ENCODE peak calls at places on chromosome 2, in six cellular contexts. P is H1, J is K562, X is GM12878, C is SK-N-SH, A is HepG2. B is an unnamed sample.

GRCh38 chr2:199875400-199875799 is 24.4 kb upstream of the FTCDNL1 start:
- DNase-seq in P (no peak), J (no peak), X (no peak), C (no peak), A (no peak), B (no peak)

GRCh38 chr2:234304945-234305344 is 191.9 kb downstream of the ARL4C start:
- DNase-seq in P (peak), J (no peak), X (no peak), C (no peak), A (no peak), B (no peak)

GRCh38 chr2:174263989-174264388 is 15.7 kb upstream of the OLA1 start:
- DNase-seq in P (no peak), J (no peak), X (no peak), C (no peak), A (peak), B (no peak)

GRCh38 chr2:27370816-27371620 is 602 bp downstream of the SNX17 start:
- DNase-seq in P (no peak), J (peak), X (peak), C (peak), A (no peak), B (peak)

GRCh38 chr2:173574713-173575112 is 220.0 kb downstream of the CDCA7 start:
- DNase-seq in P (no peak), J (no peak), X (no peak), C (no peak), A (no peak), B (no peak)

GRCh38 chr2:8681786-8682692 is at the start of gene ID2:
- DNase-seq in P (peak), J (peak), X (peak), C (peak), A (peak), B (peak)

GRCh38 chr2:69948032-69948962 is 13.1 kb downstream of the ASPRV1 start:
- DNase-seq in P (no peak), J (peak), X (no peak), C (peak), A (no peak), B (no peak)

GRCh38 chr2:7692657-7693161 is 775.5 kb downstream of the RNF144A start:
- DNase-seq in P (no peak), J (no peak), X (no peak), C (no peak), A (no peak), B (no peak)

GRCh38 chr2:196335238-196335637 is 163.9 kb upstream of the STK17B start:
- DNase-seq in P (peak), J (no peak), X (no peak), C (no peak), A (no peak), B (no peak)

GRCh38 chr2:143835481-143835880 is 684.4 kb downstream of the ZEB2 start:
- DNase-seq in P (no peak), J (no peak), X (no peak), C (no peak), A (no peak), B (no peak)

GRCh38 chr2:178767099-178768060 is 39.8 kb downstream of the TTN start:
- DNase-seq in P (no peak), J (no peak), X (no peak), C (no peak), A (no peak), B (no peak)

GRCh38 chr2:80256396-80257167 is 48.0 kb downstream of the LRRTM1 start:
- DNase-seq in P (no peak), J (peak), X (no peak), C (peak), A (peak), B (peak)

GRCh38 chr2:235498556-235499305 is 4.9 kb downstream of the AGAP1 start:
- DNase-seq in P (no peak), J (no peak), X (no peak), C (peak), A (no peak), B (no peak)

GRCh38 chr2:157876771-157877108 is 610 bp upstream of the ACVR1 start:
- DNase-seq in P (no peak), J (no peak), X (no peak), C (no peak), A (no peak), B (no peak)

GRCh38 chr2:103788875-103789715 is 1027.3 kb downstream of the TMEM182 start:
- DNase-seq in P (no peak), J (no peak), X (no peak), C (no peak), A (peak), B (no peak)

GRCh38 chr2:104504331-104505073 is 349.4 kb upstream of the POU3F3 start:
- DNase-seq in P (no peak), J (no peak), X (no peak), C (no peak), A (no peak), B (no peak)

GRCh38 chr2:158191076-158191566 is 89.4 kb downstream of the UPP2 start:
- DNase-seq in P (no peak), J (no peak), X (peak), C (no peak), A (peak), B (no peak)

GRCh38 chr2:61268249-61268648 is 106.3 kb downstream of the C2orf74 start:
- DNase-seq in P (no peak), J (no peak), X (no peak), C (no peak), A (no peak), B (no peak)

GRCh38 chr2:56077352-56077915 is 106.4 kb upstream of the CCDC85A start:
- DNase-seq in P (peak), J (peak), X (no peak), C (peak), A (peak), B (no peak)

GRCh38 chr2:147663153-147663961 is 181.5 kb upstream of the ACVR2A start:
- DNase-seq in P (no peak), J (no peak), X (peak), C (no peak), A (no peak), B (no peak)

GRCh38 chr2:119218478-119219064 is 5.1 kb upstream of the STEAP3 start:
- DNase-seq in P (no peak), J (peak), X (no peak), C (no peak), A (peak), B (no peak)

GRCh38 chr2:184769038-184769437 is 170.7 kb downstream of the ZNF804A start:
- DNase-seq in P (no peak), J (no peak), X (no peak), C (no peak), A (no peak), B (no peak)

GRCh38 chr2:96195410-96196071 is 13.1 kb downstream of the STARD7 start:
- DNase-seq in P (no peak), J (no peak), X (no peak), C (no peak), A (peak), B (no peak)

GRCh38 chr2:136490100-136490499 is 275.2 kb upstream of the THSD7B start:
- DNase-seq in P (no peak), J (no peak), X (no peak), C (no peak), A (no peak), B (no peak)

GRCh38 chr2:206225435-206226232 is 48.8 kb upstream of the ZDBF2 start:
- DNase-seq in P (no peak), J (no peak), X (peak), C (no peak), A (no peak), B (no peak)

GRCh38 chr2:169073972-169074751 is 4.8 kb downstream of the DHRS9 start:
- DNase-seq in P (no peak), J (no peak), X (no peak), C (no peak), A (no peak), B (no peak)

GRCh38 chr2:180739070-180739469 is 241.3 kb upstream of the UBE2E3 start:
- DNase-seq in P (no peak), J (no peak), X (no peak), C (peak), A (no peak), B (no peak)

GRCh38 chr2:3290655-3291054 is 87.0 kb downstream of the EIPR1 start:
- DNase-seq in P (no peak), J (no peak), X (no peak), C (peak), A (no peak), B (no peak)

GRCh38 chr2:32064021-32064678 is 794 bp downstream of the SPAST start:
- DNase-seq in P (no peak), J (peak), X (no peak), C (peak), A (no peak), B (peak)

GRCh38 chr2:195445639-195446038 is 211.4 kb upstream of the SLC39A10 start:
- DNase-seq in P (no peak), J (no peak), X (no peak), C (no peak), A (no peak), B (no peak)

GRCh38 chr2:158998486-158999248 is 30.2 kb downstream of the TANC1 start:
- DNase-seq in P (no peak), J (no peak), X (no peak), C (no peak), A (peak), B (no peak)

GRCh38 chr2:157789933-157790511 is 86.1 kb downstream of the ACVR1 start:
- DNase-seq in P (no peak), J (no peak), X (no peak), C (no peak), A (no peak), B (no peak)

GRCh38 chr2:186822323-186822722 is 26.6 kb downstream of the ZSWIM2 start:
- DNase-seq in P (no peak), J (no peak), X (no peak), C (no peak), A (no peak), B (no peak)

GRCh38 chr2:3631161-3631850 is 26.7 kb upstream of the ALLC start:
- DNase-seq in P (no peak), J (no peak), X (no peak), C (no peak), A (no peak), B (no peak)

GRCh38 chr2:185583058-185583816 is 155.4 kb upstream of the FSIP2 start:
- DNase-seq in P (peak), J (no peak), X (no peak), C (no peak), A (peak), B (no peak)

GRCh38 chr2:177265386-177265690 is 811 bp upstream of the NFE2L2 start:
- DNase-seq in P (no peak), J (no peak), X (no peak), C (no peak), A (no peak), B (no peak)
- TF ChIP-seq GABPA in P (no peak), J (no peak), X (no peak), C (no peak), A (no peak), B (no peak)

GRCh38 chr2:100988630-100989417 is 13.3 kb upstream of the RPL31 start:
- DNase-seq in P (no peak), J (no peak), X (no peak), C (no peak), A (no peak), B (no peak)
- TF ChIP-seq CTCF in P (no peak), J (no peak), X (no peak), C (no peak), A (no peak), B (no peak)

GRCh38 chr2:38613849-38614213 is 11.1 kb upstream of the HNRNPLL start:
- DNase-seq in P (no peak), J (no peak), X (no peak), C (no peak), A (no peak), B (no peak)
- H3K27ac ChIP-seq in P (no peak), J (peak), X (no peak), C (no peak), A (no peak), B (peak)

GRCh38 chr2:18752022-18752493 is 162.7 kb upstream of the NT5C1B start:
- DNase-seq in P (no peak), J (no peak), X (no peak), C (no peak), A (peak), B (no peak)
- TF ChIP-seq GABPA in P (no peak), J (no peak), X (no peak), C (no peak), A (no peak), B (no peak)

GRCh38 chr2:58186501-58186900 is 54.6 kb downstream of the FANCL start:
- DNase-seq in P (no peak), J (no peak), X (no peak), C (no peak), A (no peak), B (no peak)
- TF ChIP-seq CTCF in P (no peak), J (no peak), X (no peak), C (no peak), A (no peak), B (no peak)

GRCh38 chr2:226657340-226658053 is 142.1 kb downstream of the IRS1 start:
- DNase-seq in P (no peak), J (no peak), X (no peak), C (no peak), A (peak), B (no peak)

GRCh38 chr2:226660524-226660923 is 139.1 kb downstream of the IRS1 start:
- DNase-seq in P (no peak), J (no peak), X (no peak), C (no peak), A (no peak), B (no peak)

GRCh38 chr2:226660124-226660523 is 139.5 kb downstream of the IRS1 start:
- DNase-seq in P (no peak), J (no peak), X (no peak), C (no peak), A (no peak), B (no peak)

GRCh38 chr2:226658555-226658954 is 141.1 kb downstream of the IRS1 start:
- DNase-seq in P (no peak), J (no peak), X (no peak), C (no peak), A (no peak), B (no peak)

GRCh38 chr2:226659416-226659815 is 140.2 kb downstream of the IRS1 start:
- DNase-seq in P (no peak), J (no peak), X (no peak), C (no peak), A (no peak), B (no peak)
- H3K27ac ChIP-seq in P (no peak), J (no peak), X (no peak), C (no peak), A (no peak), B (no peak)

DNA sequence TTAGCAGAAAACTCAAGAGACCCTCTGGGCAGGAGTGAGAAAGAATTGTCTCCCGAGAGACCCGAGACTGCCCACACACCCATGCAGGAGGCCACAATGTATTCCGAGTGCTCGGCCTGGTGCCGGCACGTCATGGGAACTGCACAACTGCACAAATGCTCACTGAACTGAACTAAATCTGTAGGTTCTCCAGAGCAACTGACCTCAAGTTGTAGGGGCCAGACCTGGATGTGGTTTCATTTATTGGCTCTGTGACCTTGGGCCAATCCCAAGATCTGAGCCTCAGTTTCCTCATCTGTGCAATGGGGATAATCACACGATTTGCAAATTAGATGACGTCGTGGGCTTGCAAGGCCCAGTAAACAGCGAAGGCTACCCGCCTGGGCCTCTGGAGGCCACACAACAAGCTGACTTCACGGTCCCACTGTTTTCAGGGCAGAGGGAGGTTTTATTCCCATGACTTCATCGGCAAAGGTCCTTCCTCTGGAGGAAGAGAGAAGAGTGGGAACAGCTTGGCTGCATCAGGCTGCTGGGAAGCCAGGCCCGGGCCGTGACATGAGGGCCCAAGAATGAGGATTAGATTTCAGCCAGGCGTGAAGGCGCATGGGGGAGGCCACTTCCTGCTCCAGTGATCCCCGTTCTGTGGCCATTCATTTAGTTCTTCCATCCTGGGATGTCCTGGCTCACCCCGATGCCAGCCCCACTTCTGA is 3.6 kb upstream of the ERFE start:
- DNase-seq in P (no peak), J (no peak), X (no peak), C (no peak), A (no peak), B (no peak)
- TF ChIP-seq GABPA in P (no peak), J (no peak), X (no peak), C (no peak), A (no peak), B (no peak)

DNA sequence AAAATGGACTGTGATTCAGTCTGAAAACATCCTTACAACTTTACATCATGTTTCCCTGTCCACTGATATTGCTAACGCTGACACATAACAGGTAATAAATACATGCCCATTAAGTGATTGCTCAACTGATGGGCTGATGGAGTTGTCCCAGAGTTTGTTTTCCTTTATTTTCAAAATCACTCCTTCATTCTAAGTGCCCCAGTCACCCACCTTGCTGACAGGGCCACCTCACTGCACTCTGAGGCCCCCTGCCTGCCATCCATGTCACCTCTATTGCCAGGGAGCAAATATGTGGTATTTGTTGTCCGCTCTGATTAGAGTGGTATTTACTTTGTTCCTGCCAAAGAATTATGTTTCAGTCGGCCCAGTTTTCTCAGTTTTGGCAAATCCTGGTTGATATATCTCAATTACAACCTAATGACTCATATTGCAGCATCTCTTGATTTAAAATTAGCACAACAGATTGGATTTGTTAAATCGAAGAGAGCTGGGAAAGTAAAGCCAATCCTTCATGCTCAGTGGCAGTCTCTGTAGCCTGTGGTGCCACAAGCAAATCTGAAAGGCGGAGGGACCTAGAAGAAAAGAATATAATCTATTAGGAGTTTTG is 105.1 kb downstream of the RDH14 start:
- DNase-seq in P (no peak), J (no peak), X (no peak), C (peak), A (peak), B (no peak)
- TF ChIP-seq CTCF in P (peak), J (no peak), X (no peak), C (peak), A (peak), B (no peak)

GRCh38 chr2:105868060-105868459 is 123.3 kb downstream of the NCK2 start:
- DNase-seq in P (no peak), J (no peak), X (no peak), C (no peak), A (no peak), B (no peak)
- H3K27ac ChIP-seq in P (no peak), J (no peak), X (no peak), C (no peak), A (no peak), B (peak)

DNA sequence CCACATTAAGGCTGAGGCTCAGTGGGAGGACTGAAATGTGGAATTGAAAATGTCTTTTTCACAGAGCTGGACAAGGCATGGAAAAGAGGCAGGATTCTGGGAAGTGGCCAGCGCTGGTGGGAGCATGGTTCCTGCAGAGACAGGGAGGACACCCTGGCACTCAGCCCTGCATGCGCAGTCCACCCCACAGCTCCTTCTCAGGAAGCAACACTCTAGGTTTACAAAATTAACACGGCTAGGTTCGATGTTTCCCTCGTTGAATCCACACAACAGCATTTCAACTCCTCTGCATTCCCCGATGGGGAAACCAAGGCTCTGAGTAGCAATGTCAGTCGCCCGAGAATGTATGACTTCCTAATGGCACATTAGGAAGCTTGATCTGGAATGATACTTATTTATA is 158.2 kb upstream of the FHL2 start:
- DNase-seq in P (no peak), J (no peak), X (no peak), C (no peak), A (no peak), B (no peak)
- TF ChIP-seq GABPA in P (no peak), J (no peak), X (no peak), C (no peak), A (no peak), B (no peak)